ENCODE peak calls at places on chromosomes 4 and X, in eight cellular contexts. V, U, L, Q, S, K, W and J are unnamed samples.

GRCh38 chrX:140507982-140508305 is 3.1 kb upstream of the SOX3 start:
- DNase-seq in V (no peak), U (no peak), L (no peak), Q (no peak), S (no peak), K (peak; percentile 75), W (no peak), J (no peak)

GRCh38 chrX:103107836-103108235 is 14.9 kb upstream of the NXF3 start:
- DNase-seq in V (peak; percentile 28), U (no peak), L (no peak), Q (no peak), S (no peak), K (no peak), W (no peak), J (no peak)

GRCh38 chr4:189232274-189232673 is 708.4 kb upstream of the FRG1 start:
- DNase-seq in V (no peak), U (no peak), L (no peak), Q (no peak), S (no peak), K (no peak), W (no peak), J (no peak)

GRCh38 chrX:71653344-71653743 is 14.0 kb upstream of the LOC101059915 start:
- DNase-seq in V (no peak), U (no peak), L (no peak), Q (no peak), S (no peak), K (no peak), W (no peak), J (no peak)

GRCh38 chr4:114606240-114606639 is 7.6 kb downstream of the UGT8 start:
- DNase-seq in V (no peak), U (no peak), L (peak; percentile 73), Q (no peak), S (no peak), K (no peak), W (no peak), J (no peak)

GRCh38 chrX:13483773-13484172 is 85.6 kb upstream of the EGFL6 start:
- DNase-seq in V (no peak), U (no peak), L (no peak), Q (no peak), S (no peak), K (no peak), W (no peak), J (no peak)

GRCh38 chr4:73221734-73222133 is 36.9 kb downstream of the ANKRD17 start:
- DNase-seq in V (no peak), U (no peak), L (no peak), Q (no peak), S (no peak), K (no peak), W (no peak), J (no peak)

GRCh38 chr4:76589402-76589801 is 154.4 kb downstream of the SHROOM3 start:
- DNase-seq in V (no peak), U (peak; percentile 53), L (peak; percentile 86), Q (peak; percentile 69), S (no peak), K (no peak), W (no peak), J (no peak)

GRCh38 chr4:528296-528695 is 29.3 kb downstream of the PIGG start:
- DNase-seq in V (no peak), U (no peak), L (no peak), Q (no peak), S (no peak), K (no peak), W (no peak), J (no peak)

GRCh38 chr4:78031457-78031856 is 25.7 kb upstream of the FRAS1 start:
- DNase-seq in V (no peak), U (no peak), L (no peak), Q (no peak), S (no peak), K (no peak), W (no peak), J (no peak)

GRCh38 chrX:106484233-106484632 is 127.5 kb upstream of the RADX start:
- DNase-seq in V (no peak), U (no peak), L (no peak), Q (no peak), S (no peak), K (no peak), W (peak; percentile 4), J (peak; percentile 25)

GRCh38 chr4:185729300-185729912 is 82.6 kb downstream of the SORBS2 start:
- DNase-seq in V (no peak), U (no peak), L (no peak), Q (no peak), S (no peak), K (no peak), W (no peak), J (no peak)

GRCh38 chr4:25500626-25501318 is 123.7 kb downstream of the ANAPC4 start:
- DNase-seq in V (no peak), U (no peak), L (no peak), Q (no peak), S (no peak), K (no peak), W (no peak), J (no peak)

GRCh38 chrX:47613082-47613481 is 6.6 kb downstream of the SYN1 start:
- DNase-seq in V (no peak), U (no peak), L (no peak), Q (no peak), S (no peak), K (no peak), W (no peak), J (no peak)

GRCh38 chr4:180057891-180058643 is 2185.1 kb upstream of the TENM3 start:
- DNase-seq in V (no peak), U (no peak), L (no peak), Q (peak; percentile 29), S (no peak), K (peak; percentile 32), W (peak; percentile 17), J (no peak)

GRCh38 chr4:98203406-98204235 is 57.6 kb upstream of the RAP1GDS1 start:
- DNase-seq in V (no peak), U (no peak), L (no peak), Q (no peak), S (no peak), K (no peak), W (peak; percentile 32), J (no peak)

GRCh38 chr4:38078590-38079381 is 118.6 kb downstream of the PTTG2 start:
- DNase-seq in V (peak; percentile 47), U (peak; percentile 35), L (peak; percentile 72), Q (peak; percentile 95), S (no peak), K (no peak), W (no peak), J (peak; percentile 50)

GRCh38 chrX:17081969-17082368 is 135.5 kb downstream of the REPS2 start:
- DNase-seq in V (no peak), U (no peak), L (no peak), Q (no peak), S (no peak), K (no peak), W (no peak), J (no peak)

GRCh38 chrX:20143539-20143938 is 1.9 kb upstream of the EIF1AX start:
- DNase-seq in V (no peak), U (no peak), L (no peak), Q (no peak), S (no peak), K (no peak), W (no peak), J (no peak)

GRCh38 chr4:141019772-141020171 is 113.5 kb downstream of the RNF150 start:
- DNase-seq in V (no peak), U (no peak), L (no peak), Q (no peak), S (no peak), K (no peak), W (no peak), J (no peak)

GRCh38 chr4:109207060-109207459 is 95.4 kb downstream of the COL25A1 start:
- DNase-seq in V (peak; percentile 60), U (peak; percentile 62), L (no peak), Q (peak; percentile 45), S (no peak), K (no peak), W (no peak), J (no peak)

GRCh38 chr4:5992171-5993062 is 25.8 kb downstream of the C4orf50 start:
- DNase-seq in V (no peak), U (no peak), L (no peak), Q (no peak), S (no peak), K (no peak), W (no peak), J (no peak)

GRCh38 chr4:151325320-151326246 is at the start of gene SH3D19:
- DNase-seq in V (peak; percentile 13), U (peak; percentile 60), L (peak; percentile 83), Q (peak; percentile 58), S (peak; percentile 84), K (peak; percentile 57), W (no peak), J (no peak)

GRCh38 chr4:87130482-87130881 is 89.9 kb downstream of the KLHL8 start:
- DNase-seq in V (no peak), U (no peak), L (no peak), Q (no peak), S (no peak), K (no peak), W (no peak), J (no peak)

GRCh38 chrX:112235547-112235946 is 153.0 kb upstream of the TRPC5 start:
- DNase-seq in V (no peak), U (no peak), L (no peak), Q (no peak), S (no peak), K (no peak), W (no peak), J (no peak)

GRCh38 chr4:76215120-76215519 is 1.5 kb upstream of the SCARB2 start:
- DNase-seq in V (no peak), U (no peak), L (no peak), Q (peak; percentile 21), S (no peak), K (no peak), W (no peak), J (no peak)

GRCh38 chr4:140003851-140004579 is 150.0 kb downstream of the MAML3 start:
- DNase-seq in V (no peak), U (no peak), L (no peak), Q (no peak), S (no peak), K (no peak), W (no peak), J (no peak)

GRCh38 chrX:74902806-74903205 is 22.4 kb downstream of the NEXMIF start:
- DNase-seq in V (no peak), U (no peak), L (no peak), Q (no peak), S (no peak), K (no peak), W (no peak), J (no peak)

GRCh38 chr4:1993169-1993516 is 15.6 kb downstream of the NELFA start:
- DNase-seq in V (no peak), U (no peak), L (no peak), Q (no peak), S (no peak), K (no peak), W (no peak), J (no peak)

GRCh38 chr4:149029056-149029651 is 586.9 kb upstream of the NR3C2 start:
- DNase-seq in V (no peak), U (peak; percentile 4), L (no peak), Q (no peak), S (no peak), K (no peak), W (no peak), J (no peak)

GRCh38 chrX:100593142-100593541 is 8.4 kb downstream of the TNMD start:
- DNase-seq in V (no peak), U (no peak), L (peak; percentile 8), Q (no peak), S (no peak), K (no peak), W (no peak), J (no peak)

GRCh38 chrX:1480082-1480785 is 27.5 kb upstream of the ASMTL start:
- DNase-seq in V (no peak), U (no peak), L (no peak), Q (no peak), S (no peak), K (no peak), W (no peak), J (peak; percentile 41)